ENCODE peak calls at places on chromosome 11, in nine cellular contexts. V is HCT116, E is heart right ventricle, C is left ventricle myocardium inferior, F is fibroblast of lung, Q is endodermal cell, G is brain microvascular endothelial cell, X is lower lobe of right lung, N is lung. J is an unnamed sample. For H3K36me3, the result is how much of the 10 kb centered on the place peaks cover.

GRCh38 chr11:8928981-8929615 is 3.6 kb downstream of the C11orf16 start:
- DNase-seq in V (no peak), E (no peak), C (no peak), F (no peak), Q (no peak), G (no peak), X (no peak), N (no peak), J (no peak)

GRCh38 chr11:130624946-130625345 is 176.5 kb downstream of the ADAMTS15 start:
- DNase-seq in V (no peak), E (no peak), C (no peak), F (no peak), Q (no peak), G (no peak), X (no peak), N (no peak), J (no peak)

GRCh38 chr11:6240691-6241285 is 1.9 kb downstream of the CNGA4 start:
- DNase-seq in V (no peak), E (no peak), C (no peak), F (no peak), Q (no peak), G (no peak), X (no peak), N (no peak), J (no peak)

GRCh38 chr11:14358729-14359439 is at the start of gene RRAS2:
- DNase-seq in V (peak), E (peak), C (peak), F (peak), Q (peak), G (peak), X (peak), N (peak), J (no peak)

GRCh38 chr11:28176231-28176853 is 68.2 kb downstream of the METTL15 start:
- DNase-seq in V (peak), E (no peak), C (no peak), F (peak), Q (no peak), G (no peak), X (no peak), N (no peak), J (no peak)

GRCh38 chr11:61787928-61788491 is 4.4 kb downstream of the TMEM258 start:
- DNase-seq in V (peak), E (no peak), C (no peak), F (peak), Q (peak), G (peak), X (no peak), N (no peak), J (no peak)

GRCh38 chr11:125954945-125955640 is 9.2 kb downstream of the VSIG10L2 start:
- DNase-seq in V (no peak), E (no peak), C (no peak), F (no peak), Q (no peak), G (no peak), X (no peak), N (no peak), J (no peak)

GRCh38 chr11:60305906-60306619 is 21.0 kb upstream of the MS4A6E start:
- DNase-seq in V (peak), E (no peak), C (no peak), F (no peak), Q (peak), G (peak), X (no peak), N (no peak), J (peak)

DNA sequence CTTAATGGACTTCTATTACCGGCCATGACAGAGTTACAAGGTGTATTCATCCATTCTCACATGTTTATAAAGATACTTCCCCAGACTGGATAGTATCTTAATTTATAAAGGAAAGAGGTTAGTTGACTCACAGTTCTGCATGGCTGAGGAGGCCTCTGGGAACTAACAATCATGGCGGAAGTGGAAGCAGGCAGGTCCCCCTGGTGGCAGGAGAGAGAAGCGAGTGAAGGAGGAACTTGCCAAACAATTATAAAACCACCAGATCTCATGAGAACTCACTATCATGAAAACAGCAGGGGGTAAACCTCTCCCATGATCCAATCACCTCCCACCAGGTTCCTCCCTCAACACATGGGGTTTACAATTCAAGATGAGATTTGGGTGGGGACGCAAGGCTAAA is 170.0 kb upstream of the PDGFD start:
- DNase-seq in V (peak), E (no peak), C (no peak), F (no peak), Q (peak), G (no peak), X (no peak), N (no peak), J (no peak)
- TF ChIP-seq CTCF in V (no peak), E (peak), C (no peak), F (no peak), Q (peak), G (peak), X (peak), N (no peak), J (peak)

GRCh38 chr11:118491041-118491440 is 36.2 kb upstream of the TTC36 start:
- DNase-seq in V (no peak), E (no peak), C (no peak), F (no peak), Q (no peak), G (no peak), X (no peak), N (no peak), J (no peak)
- H3K36me3 ChIP-seq in V (half or more), E (half or more), C (half or more), F (under half), Q (half or more), G (half or more), X (half or more), N (under half), J (under half)

DNA sequence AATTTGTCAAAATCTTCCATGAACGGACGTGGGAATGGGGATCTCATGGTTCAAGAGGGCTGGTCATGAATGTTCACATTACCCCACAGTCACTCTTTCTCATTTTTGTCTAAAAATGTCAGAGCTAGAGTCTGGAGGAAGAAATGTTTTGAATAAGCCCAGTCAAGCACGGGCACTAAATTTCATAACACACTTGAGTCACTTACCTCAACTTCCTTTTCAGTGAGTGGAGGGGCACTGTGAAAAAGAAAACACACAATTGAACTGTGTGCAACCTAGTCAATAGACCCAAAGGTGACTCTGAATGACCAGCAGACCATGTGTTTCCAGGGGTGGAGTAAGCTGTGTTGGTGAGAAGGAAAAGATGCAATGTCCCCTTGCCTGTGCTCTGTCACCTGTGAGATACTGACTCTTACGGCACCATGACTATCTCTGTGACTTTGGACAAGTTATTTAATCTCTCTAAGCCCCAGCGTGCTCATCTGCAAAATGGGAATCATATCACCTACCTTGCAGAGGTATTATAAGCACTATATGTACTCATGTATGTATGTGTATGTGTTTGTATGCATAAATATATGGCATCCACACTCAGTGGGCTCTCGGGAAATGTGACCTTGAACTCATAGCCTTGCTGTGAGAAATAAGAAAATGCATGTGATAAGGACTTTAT is 38.2 kb upstream of the LYVE1 start:
- DNase-seq in V (no peak), E (no peak), C (no peak), F (peak), Q (no peak), G (peak), X (no peak), N (peak), J (no peak)
- H3K4me3 ChIP-seq in V (no peak), E (no peak), C (no peak), F (no peak), Q (no peak), G (no peak), X (no peak), N (no peak), J (no peak)

GRCh38 chr11:86918943-86919342 is 36.3 kb downstream of the FZD4 start:
- DNase-seq in V (no peak), E (no peak), C (no peak), F (no peak), Q (no peak), G (peak), X (no peak), N (no peak), J (no peak)
- TF ChIP-seq CTCF in V (no peak), E (no peak), C (no peak), F (no peak), Q (no peak), G (no peak), X (no peak), N (no peak), J (no peak)

DNA sequence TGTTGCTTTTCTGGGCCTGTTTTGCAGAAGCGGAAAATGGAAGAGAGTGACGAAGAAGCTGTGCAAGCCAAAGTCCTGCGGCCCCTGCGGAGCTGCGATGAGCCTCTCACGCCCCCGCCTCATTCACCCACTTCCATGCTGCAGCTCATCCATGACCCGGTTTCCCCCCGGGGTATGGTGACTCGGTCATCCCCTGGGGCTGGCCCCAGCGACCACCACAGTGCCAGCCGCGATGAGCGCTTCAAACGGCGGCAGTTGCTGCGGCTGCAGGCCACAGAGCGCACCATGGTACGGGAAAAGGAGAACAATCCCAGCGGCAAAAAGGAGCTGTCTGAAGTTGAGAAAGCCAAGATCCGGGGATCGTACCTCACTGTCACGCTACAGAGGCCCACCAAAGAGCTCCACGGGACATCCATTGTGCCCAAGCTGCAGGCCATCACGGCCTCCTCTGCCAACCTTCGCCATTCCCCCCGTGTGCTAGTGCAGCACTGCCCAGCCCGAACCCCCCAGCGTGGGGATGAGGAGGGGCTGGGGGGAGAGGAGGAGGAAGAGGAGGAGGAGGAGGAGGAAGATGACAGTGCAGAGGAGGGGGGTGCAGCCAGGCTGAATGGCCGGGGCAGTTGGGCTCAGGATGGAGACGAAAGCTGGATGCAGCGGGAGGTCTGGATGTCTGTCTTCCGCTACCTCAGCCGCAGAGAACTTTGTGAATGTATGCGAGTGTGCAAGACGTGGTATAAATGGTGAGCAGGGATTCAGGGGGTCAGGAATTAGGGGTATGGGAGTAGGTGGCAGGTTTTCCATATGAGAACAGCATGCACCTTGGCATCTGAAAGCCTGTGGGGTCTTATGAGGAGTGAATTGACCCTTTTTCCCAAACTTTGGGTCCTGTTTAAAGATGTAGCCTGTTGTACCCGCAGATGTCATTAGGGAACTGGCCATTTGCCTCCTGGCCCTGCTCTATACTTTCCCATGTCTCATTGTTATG is 15.9 kb upstream of the GRK2 start:
- DNase-seq in V (no peak), E (no peak), C (no peak), F (no peak), Q (no peak), G (no peak), X (no peak), N (no peak), J (no peak)
- H3K36me3 ChIP-seq in V (half or more), E (half or more), C (half or more), F (under half), Q (half or more), G (half or more), X (half or more), N (half or more), J (under half)

GRCh38 chr11:30567148-30567547 is 19.0 kb downstream of the MPPED2 start:
- DNase-seq in V (no peak), E (no peak), C (no peak), F (peak), Q (no peak), G (no peak), X (no peak), N (no peak), J (no peak)

GRCh38 chr11:30566482-30566881 is 19.7 kb downstream of the MPPED2 start:
- DNase-seq in V (no peak), E (no peak), C (no peak), F (no peak), Q (no peak), G (no peak), X (no peak), N (no peak), J (no peak)

GRCh38 chr11:30567644-30568043 is 18.5 kb downstream of the MPPED2 start:
- DNase-seq in V (no peak), E (no peak), C (no peak), F (no peak), Q (no peak), G (no peak), X (no peak), N (no peak), J (no peak)

GRCh38 chr11:30561691-30562412 is 24.3 kb downstream of the MPPED2 start:
- DNase-seq in V (no peak), E (no peak), C (no peak), F (no peak), Q (no peak), G (no peak), X (no peak), N (no peak), J (no peak)

DNA sequence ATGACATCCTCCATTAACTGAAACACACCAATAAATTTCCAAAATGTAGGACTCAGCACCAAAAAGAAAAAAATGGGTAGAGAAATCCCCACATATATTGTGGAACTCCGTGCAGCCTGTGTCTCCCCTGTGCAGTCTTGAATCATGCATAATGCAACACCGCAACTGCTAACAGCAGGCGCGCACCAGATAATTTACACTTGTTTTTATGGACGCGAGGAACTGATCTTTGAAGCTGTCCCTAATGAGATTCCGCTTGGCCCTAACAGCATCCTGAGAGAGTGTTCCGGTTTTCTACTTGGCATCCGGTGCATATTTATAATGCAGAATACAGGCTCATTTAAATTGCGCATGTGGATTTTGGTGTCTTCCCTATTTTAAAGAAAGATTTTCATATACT is 21.2 kb downstream of the MPPED2 start:
- DNase-seq in V (no peak), E (no peak), C (no peak), F (no peak), Q (no peak), G (no peak), X (no peak), N (no peak), J (no peak)
- H3K4me3 ChIP-seq in V (no peak), E (no peak), C (no peak), F (no peak), Q (no peak), G (no peak), X (no peak), N (no peak), J (no peak)

GRCh38 chr11:44133335-44133946 is 38.0 kb downstream of the EXT2 start:
- DNase-seq in V (no peak), E (no peak), C (no peak), F (peak), Q (peak), G (peak), X (no peak), N (no peak), J (no peak)
- TF ChIP-seq CTCF in V (peak), E (peak), C (peak), F (peak), Q (peak), G (peak), X (peak), N (peak), J (peak)

GRCh38 chr11:134393638-134394037 is 18.4 kb downstream of the B3GAT1 start:
- DNase-seq in V (peak), E (no peak), C (no peak), F (no peak), Q (peak), G (no peak), X (no peak), N (no peak), J (no peak)

GRCh38 chr11:134391656-134392055 is 20.4 kb downstream of the B3GAT1 start:
- DNase-seq in V (no peak), E (no peak), C (no peak), F (no peak), Q (no peak), G (no peak), X (no peak), N (no peak), J (no peak)

GRCh38 chr11:134395002-134395401 is 17.0 kb downstream of the B3GAT1 start:
- DNase-seq in V (no peak), E (no peak), C (no peak), F (no peak), Q (no peak), G (no peak), X (no peak), N (no peak), J (no peak)

GRCh38 chr11:134392953-134393615 is 19.0 kb downstream of the B3GAT1 start:
- DNase-seq in V (no peak), E (no peak), C (no peak), F (no peak), Q (no peak), G (no peak), X (no peak), N (no peak), J (no peak)

DNA sequence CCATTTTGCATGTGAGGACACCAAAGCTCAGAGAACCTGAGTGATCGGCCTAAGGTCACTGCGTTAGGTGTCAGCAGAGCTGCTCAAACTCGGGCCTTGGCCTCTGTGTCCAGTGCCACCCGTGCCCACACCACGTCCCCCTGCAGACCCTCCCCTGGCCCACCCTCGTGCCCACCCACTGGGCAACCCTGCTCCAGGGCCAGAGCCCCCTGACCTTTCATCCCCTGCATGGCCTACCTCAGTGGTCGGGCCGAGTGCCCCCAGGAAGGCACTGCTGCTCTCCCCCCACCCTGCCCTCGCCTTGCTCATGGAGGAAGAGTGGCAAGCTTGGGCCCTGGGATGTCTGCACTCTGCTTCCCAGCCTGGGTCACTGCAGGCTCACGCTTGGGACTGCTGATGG is 17.7 kb downstream of the B3GAT1 start:
- DNase-seq in V (no peak), E (no peak), C (no peak), F (no peak), Q (no peak), G (no peak), X (no peak), N (no peak), J (no peak)
- H3K36me3 ChIP-seq in V (under half), E (under half), C (under half), F (under half), Q (under half), G (under half), X (under half), N (under half), J (under half)

DNA sequence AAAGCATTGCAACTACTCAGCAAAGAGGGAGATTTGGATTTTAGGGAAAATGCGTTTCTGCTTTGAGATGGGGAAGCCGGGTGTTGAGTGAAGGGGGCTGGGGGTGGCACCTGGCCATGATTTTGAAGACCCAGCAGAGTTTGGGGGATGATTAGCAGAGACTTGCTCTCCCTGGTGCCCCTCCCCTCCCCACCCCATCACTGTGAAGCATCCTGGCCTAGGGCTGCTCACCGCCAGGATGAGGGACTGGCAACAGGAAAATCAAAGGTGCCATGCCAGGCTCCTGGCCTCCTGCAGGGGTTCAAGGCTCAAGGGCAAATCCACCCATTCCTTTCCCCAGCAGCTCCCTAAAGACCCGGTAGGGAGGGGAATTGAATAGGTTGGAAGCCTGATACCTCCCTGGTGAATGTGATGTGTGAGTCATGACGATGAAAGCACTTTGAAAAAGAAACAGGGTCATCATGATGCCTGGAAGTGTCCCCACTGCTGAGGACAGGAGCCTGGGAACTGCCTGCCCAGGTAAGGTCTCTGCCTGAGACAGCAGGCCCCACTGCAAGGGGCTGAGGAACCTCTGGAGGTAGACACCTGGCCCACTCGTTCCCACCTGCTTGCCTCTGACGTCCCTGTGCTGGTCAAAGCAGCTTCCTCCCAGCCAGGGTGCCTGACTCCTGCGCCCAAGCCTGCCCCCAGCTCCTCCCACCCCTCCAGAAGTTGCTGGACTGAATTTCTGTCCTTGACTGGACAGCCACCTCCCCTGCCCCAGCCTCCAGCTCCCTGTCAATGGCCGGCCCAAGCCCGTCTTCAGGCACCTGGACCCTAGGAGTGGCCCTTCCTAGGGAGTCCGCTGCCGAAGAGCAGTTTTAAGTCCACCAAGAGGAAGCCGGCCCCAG is 1.7 kb downstream of the CHST1 start:
- DNase-seq in V (no peak), E (no peak), C (no peak), F (no peak), Q (no peak), G (no peak), X (no peak), N (no peak), J (no peak)
- H3K4me3 ChIP-seq in V (no peak), E (peak), C (peak), F (no peak), Q (peak), G (peak), X (peak), N (no peak), J (peak)

J was measured in kidney epithelial cell.